ENCODE peak calls at places on chromosomes 13 and 19, in five cellular contexts. C is dermis blood vessel endothelial cell, I is osteocyte, L is C1 segment of cervical spinal cord, B is PC-3. U is an unnamed sample.
A peak's percentile ranks its signal among the peaks of the same experiment; 100 is the strongest.

GRCh38 chr19:56111601-56112312 is 9.3 kb downstream of the ZNF787 start:
- DNase-seq in C (peak; percentile 34), I (no peak), L (peak; percentile 7), B (no peak), U (peak; percentile 61)

GRCh38 chr13:44815507-44816074 is 173.7 kb downstream of the NUFIP1 start:
- DNase-seq in C (peak; percentile 79), I (no peak), L (no peak), B (peak; percentile 91), U (no peak)

GRCh38 chr19:54315956-54316355 is 3.0 kb upstream of the LILRA5 start:
- DNase-seq in C (no peak), I (no peak), L (no peak), B (no peak), U (no peak)

GRCh38 chr19:11225172-11225571 is 14.2 kb upstream of the ANGPTL8 start:
- DNase-seq in C (no peak), I (no peak), L (no peak), B (no peak), U (no peak)

GRCh38 chr13:110828705-110829104 is 86.2 kb downstream of the ANKRD10 start:
- DNase-seq in C (no peak), I (no peak), L (no peak), B (no peak), U (no peak)

GRCh38 chr13:63693696-63694095 is 2278.0 kb upstream of the PCDH20 start:
- DNase-seq in C (no peak), I (no peak), L (no peak), B (no peak), U (no peak)

GRCh38 chr19:12495002-12495802 is 10.6 kb upstream of the ZNF709 start:
- DNase-seq in C (peak; percentile 89), I (peak; percentile 94), L (peak; percentile 87), B (peak; percentile 85), U (peak; percentile 92)

GRCh38 chr19:10748924-10749434 is 31.1 kb downstream of the DNM2 start:
- DNase-seq in C (peak; percentile 37), I (no peak), L (peak; percentile 50), B (peak; percentile 90), U (no peak)

GRCh38 chr13:76955236-76955635 is 6.9 kb downstream of the ACOD1 start:
- DNase-seq in C (no peak), I (no peak), L (no peak), B (no peak), U (no peak)

GRCh38 chr19:46068345-46069258 is 27.8 kb upstream of the IGFL4 start:
- DNase-seq in C (peak; percentile 75), I (no peak), L (no peak), B (peak; percentile 94), U (no peak)

GRCh38 chr13:93875527-93875926 is 604.0 kb downstream of the DCT start:
- DNase-seq in C (no peak), I (no peak), L (no peak), B (peak; percentile 59), U (no peak)

GRCh38 chr13:101415358-101416174 is 742 bp downstream of the NALCN start:
- DNase-seq in C (peak; percentile 20), I (no peak), L (peak; percentile 70), B (no peak), U (peak; percentile 23)

GRCh38 chr13:20995245-20995829 is 66.0 kb downstream of the LATS2 start:
- DNase-seq in C (no peak), I (no peak), L (no peak), B (no peak), U (no peak)

GRCh38 chr19:17086129-17086528 is 10.6 kb downstream of the MYO9B start:
- DNase-seq in C (no peak), I (no peak), L (peak; percentile 72), B (no peak), U (peak; percentile 63)

GRCh38 chr13:51803422-51804294 is at the start of gene DHRS12:
- DNase-seq in C (peak; percentile 85), I (peak; percentile 93), L (peak; percentile 88), B (peak; percentile 75), U (peak; percentile 94)

GRCh38 chr13:109869312-109870237 is 83.2 kb upstream of the IRS2 start:
- DNase-seq in C (peak; percentile 1), I (no peak), L (no peak), B (no peak), U (no peak)

GRCh38 chr19:3324405-3324856 is 42.0 kb upstream of the NFIC start:
- DNase-seq in C (peak; percentile 60), I (no peak), L (no peak), B (peak; percentile 51), U (no peak)

GRCh38 chr19:49855676-49856573 is 5.0 kb downstream of the PTOV1 start:
- DNase-seq in C (no peak), I (no peak), L (no peak), B (peak; percentile 24), U (no peak)

GRCh38 chr19:33171222-33171795 is 22.8 kb upstream of the LRP3 start:
- DNase-seq in C (no peak), I (no peak), L (no peak), B (no peak), U (no peak)

U was measured in frontal cortex.